ENCODE peak calls at places on chromosomes 11 and 22, in nine cellular contexts. Z is A549, J is MM.1S, W is neural progenitor cell, V is heart right ventricle, F is uterus, R is left ventricle myocardium inferior, I is prostate gland, E is endodermal cell. L is an unnamed sample. For H3K9me3 and H3K4me1, the result is how much of the 10 kb centered on the place peaks cover.

GRCh38 chr11:92764128-92764527 is 205.3 kb upstream of the MTNR1B start:
- DNase-seq in Z (no peak), J (no peak), W (no peak), V (no peak), F (no peak), R (no peak), I (no peak), E (no peak), L (no peak)

GRCh38 chr11:6298605-6299004 is 21.7 kb downstream of the CAVIN3 start:
- DNase-seq in Z (peak), J (peak), W (peak), V (peak), F (no peak), R (peak), I (no peak), E (peak), L (no peak)

GRCh38 chr11:112290462-112290894 is 29.8 kb upstream of the PLET1 start:
- DNase-seq in Z (no peak), J (no peak), W (peak), V (no peak), F (no peak), R (no peak), I (no peak), E (no peak), L (no peak)

GRCh38 chr22:20550057-20550817 is 42.8 kb downstream of the MED15 start:
- DNase-seq in Z (no peak), J (no peak), W (no peak), V (no peak), F (peak), R (no peak), I (no peak), E (no peak), L (no peak)

GRCh38 chr22:24331468-24332440 is 61.1 kb downstream of the SPECC1L start:
- DNase-seq in Z (no peak), J (no peak), W (no peak), V (no peak), F (no peak), R (no peak), I (no peak), E (no peak), L (no peak)

GRCh38 chr11:114125959-114126358 is 66.4 kb downstream of the ZBTB16 start:
- DNase-seq in Z (no peak), J (no peak), W (no peak), V (no peak), F (no peak), R (no peak), I (no peak), E (no peak), L (no peak)

GRCh38 chr11:110908401-110909106 is 196.3 kb upstream of the ARHGAP20 start:
- DNase-seq in Z (peak), J (no peak), W (no peak), V (no peak), F (no peak), R (no peak), I (no peak), E (no peak), L (no peak)

GRCh38 chr22:46517255-46517761 is 20.1 kb downstream of the CELSR1 start:
- DNase-seq in Z (no peak), J (no peak), W (no peak), V (no peak), F (no peak), R (no peak), I (no peak), E (no peak), L (no peak)

GRCh38 chr11:89405629-89406028 is 85.5 kb downstream of the NOX4 start:
- DNase-seq in Z (peak), J (peak), W (peak), V (no peak), F (no peak), R (no peak), I (no peak), E (no peak), L (no peak)

GRCh38 chr11:63840356-63841060 is 1.6 kb downstream of the MARK2 start:
- DNase-seq in Z (no peak), J (peak), W (no peak), V (no peak), F (no peak), R (no peak), I (no peak), E (no peak), L (no peak)

GRCh38 chr11:132590986-132591385 is 941.3 kb downstream of the OPCML start:
- DNase-seq in Z (no peak), J (no peak), W (no peak), V (no peak), F (no peak), R (no peak), I (no peak), E (no peak), L (no peak)

GRCh38 chr11:47433991-47434786 is 8.0 kb upstream of the PSMC3 start:
- DNase-seq in Z (no peak), J (no peak), W (no peak), V (no peak), F (peak), R (no peak), I (peak), E (no peak), L (no peak)

GRCh38 chr22:36334838-36335603 is 52.7 kb downstream of the MYH9 start:
- DNase-seq in Z (no peak), J (no peak), W (peak), V (peak), F (no peak), R (no peak), I (peak), E (no peak), L (no peak)

GRCh38 chr11:76184551-76184993 is 21.7 kb downstream of the WNT11 start:
- DNase-seq in Z (no peak), J (no peak), W (no peak), V (no peak), F (no peak), R (no peak), I (no peak), E (no peak), L (no peak)

GRCh38 chr11:36672815-36673450 is 74.9 kb upstream of the RAG2 start:
- DNase-seq in Z (peak), J (peak), W (peak), V (no peak), F (no peak), R (no peak), I (peak), E (no peak), L (peak)

GRCh38 chr11:77596626-77597025 is 6.9 kb downstream of the AQP11 start:
- DNase-seq in Z (no peak), J (no peak), W (no peak), V (no peak), F (no peak), R (no peak), I (no peak), E (no peak), L (no peak)

GRCh38 chr11:73192272-73192671 is 25.8 kb upstream of the P2RY2 start:
- DNase-seq in Z (no peak), J (no peak), W (no peak), V (no peak), F (no peak), R (no peak), I (peak), E (no peak), L (no peak)

GRCh38 chr22:36968249-36968964 is 50.8 kb downstream of the TST start:
- DNase-seq in Z (no peak), J (no peak), W (no peak), V (no peak), F (no peak), R (no peak), I (no peak), E (no peak), L (no peak)

GRCh38 chr11:61904539-61905048 is 12.8 kb downstream of the RAB3IL1 start:
- DNase-seq in Z (no peak), J (no peak), W (peak), V (no peak), F (no peak), R (no peak), I (peak), E (peak), L (peak)

DNA sequence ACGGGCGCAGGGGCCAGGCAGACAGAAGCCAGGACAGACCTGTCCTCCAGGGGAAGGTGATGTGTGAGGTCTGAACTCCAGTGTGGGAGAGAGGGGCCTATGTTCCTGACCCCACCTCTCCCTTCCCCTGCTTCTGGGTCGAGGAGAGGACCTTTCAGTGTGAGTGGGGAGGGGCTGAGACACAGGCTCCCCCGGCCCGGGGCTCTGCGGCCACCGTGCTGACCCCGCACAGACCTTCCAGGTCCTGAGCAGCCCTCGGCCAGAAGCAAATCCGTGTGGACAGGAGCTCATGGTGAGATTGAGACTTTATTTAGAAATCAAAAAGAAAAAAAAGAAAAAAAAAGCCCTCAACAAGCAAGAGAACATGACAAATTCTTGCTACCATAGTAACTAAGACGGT is 680.5 kb downstream of the BRD1 start:
- DNase-seq in Z (no peak), J (no peak), W (no peak), V (no peak), F (no peak), R (no peak), I (no peak), E (no peak), L (no peak)
- H3K9me3 ChIP-seq in Z (under half), J (under half), W (under half), V (under half), F (under half), R (under half), I (under half), E (under half), L (under half)

DNA sequence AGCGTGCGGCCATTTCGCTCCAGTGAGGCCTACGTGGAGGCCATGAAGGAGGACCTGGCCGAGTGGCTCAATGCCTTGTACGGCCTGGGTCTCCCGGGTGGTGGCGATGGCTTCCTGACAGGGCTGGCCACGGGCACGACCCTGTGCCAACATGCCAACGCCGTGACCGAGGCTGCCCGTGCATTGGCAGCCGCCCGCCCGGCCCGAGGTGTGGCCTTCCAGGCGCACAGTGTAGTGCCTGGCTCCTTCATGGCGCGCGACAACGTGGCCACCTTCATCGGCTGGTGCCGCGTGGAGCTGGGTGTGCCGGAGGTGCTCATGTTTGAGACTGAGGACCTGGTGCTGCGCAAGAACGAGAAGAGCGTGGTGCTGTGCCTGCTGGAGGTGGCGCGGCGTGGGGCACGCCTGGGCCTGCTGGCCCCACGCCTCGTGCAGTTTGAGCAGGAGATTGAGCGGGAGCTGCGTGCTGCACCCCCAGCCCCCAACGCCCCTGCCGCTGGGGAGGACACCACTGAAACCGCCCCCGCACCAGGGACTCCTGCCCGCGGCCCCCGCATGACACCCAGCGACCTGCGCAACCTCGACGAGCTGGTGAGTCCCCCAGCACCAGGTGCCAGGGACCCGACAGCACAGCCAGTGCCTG is 1.8 kb downstream of the GAS2L1 start:
- DNase-seq in Z (no peak), J (no peak), W (no peak), V (peak), F (no peak), R (no peak), I (no peak), E (no peak), L (no peak)
- H3K4me1 ChIP-seq in Z (under half), J (under half), W (under half), V (half or more), F (under half), R (half or more), I (under half), E (under half), L (half or more)

DNA sequence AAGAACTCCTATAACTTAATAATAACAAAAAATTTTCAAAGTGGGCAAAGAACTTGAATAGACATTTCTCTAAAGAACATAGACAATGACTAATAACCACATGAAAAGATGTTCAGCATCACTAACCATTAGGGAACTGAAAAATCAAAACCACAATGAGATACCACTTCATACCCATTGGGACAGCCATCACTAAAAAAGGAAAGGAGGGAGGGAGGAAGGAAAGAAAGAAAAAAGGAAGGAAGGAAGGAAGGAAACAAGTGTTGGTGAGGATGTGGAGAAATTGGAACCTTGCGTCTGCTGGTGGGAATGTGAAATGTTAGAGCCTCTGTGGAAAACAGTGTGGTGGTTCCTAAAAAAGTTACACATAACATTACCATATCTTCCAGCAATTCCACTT is 55.8 kb downstream of the MS4A13 start:
- DNase-seq in Z (no peak), J (no peak), W (no peak), V (no peak), F (no peak), R (no peak), I (no peak), E (no peak), L (no peak)
- TF ChIP-seq CTCF in Z (no peak), J (no peak), W (no peak), V (no peak), F (no peak), R (no peak), I (no peak), E (no peak), L (no peak)

GRCh38 chr22:16988257-16988656 is 19.8 kb downstream of the GAB4 start:
- DNase-seq in Z (no peak), J (no peak), W (no peak), V (no peak), F (no peak), R (no peak), I (no peak), E (no peak), L (no peak)
- H3K9me3 ChIP-seq in Z (under half), J (under half), W (under half), V (under half), F (under half), R (under half), I (under half), E (under half), L (under half)

GRCh38 chr11:43789700-43790443 is 90.8 kb upstream of the ALKBH3 start:
- DNase-seq in Z (peak), J (no peak), W (no peak), V (no peak), F (no peak), R (no peak), I (no peak), E (no peak), L (no peak)
- H3K4me1 ChIP-seq in Z (under half), J (under half), W (under half), V (under half), F (under half), R (under half), I (under half), E (under half), L (under half)

GRCh38 chr11:20093775-20094174 is 66.5 kb downstream of the DBX1 start:
- DNase-seq in Z (no peak), J (no peak), W (peak), V (no peak), F (no peak), R (no peak), I (no peak), E (peak), L (no peak)
- TF ChIP-seq CTCF in Z (no peak), J (no peak), W (no peak), V (no peak), F (no peak), R (no peak), I (no peak), E (no peak), L (no peak)

GRCh38 chr11:70737816-70738630 is 339.7 kb downstream of the CTTN start:
- DNase-seq in Z (no peak), J (no peak), W (no peak), V (no peak), F (no peak), R (no peak), I (no peak), E (no peak), L (no peak)

GRCh38 chr11:70736937-70737640 is 338.8 kb downstream of the CTTN start:
- DNase-seq in Z (no peak), J (no peak), W (no peak), V (no peak), F (no peak), R (no peak), I (no peak), E (no peak), L (no peak)

GRCh38 chr11:70735976-70736375 is 337.6 kb downstream of the CTTN start:
- DNase-seq in Z (no peak), J (no peak), W (no peak), V (no peak), F (no peak), R (no peak), I (no peak), E (no peak), L (no peak)

GRCh38 chr11:70734911-70735310 is 336.6 kb downstream of the CTTN start:
- DNase-seq in Z (no peak), J (no peak), W (no peak), V (no peak), F (no peak), R (no peak), I (no peak), E (no peak), L (no peak)

GRCh38 chr11:70736461-70736860 is 338.1 kb downstream of the CTTN start:
- DNase-seq in Z (no peak), J (no peak), W (no peak), V (no peak), F (no peak), R (no peak), I (no peak), E (no peak), L (no peak)
- H3K9me3 ChIP-seq in Z (under half), J (under half), W (under half), V (under half), F (under half), R (under half), I (under half), E (under half), L (under half)

DNA sequence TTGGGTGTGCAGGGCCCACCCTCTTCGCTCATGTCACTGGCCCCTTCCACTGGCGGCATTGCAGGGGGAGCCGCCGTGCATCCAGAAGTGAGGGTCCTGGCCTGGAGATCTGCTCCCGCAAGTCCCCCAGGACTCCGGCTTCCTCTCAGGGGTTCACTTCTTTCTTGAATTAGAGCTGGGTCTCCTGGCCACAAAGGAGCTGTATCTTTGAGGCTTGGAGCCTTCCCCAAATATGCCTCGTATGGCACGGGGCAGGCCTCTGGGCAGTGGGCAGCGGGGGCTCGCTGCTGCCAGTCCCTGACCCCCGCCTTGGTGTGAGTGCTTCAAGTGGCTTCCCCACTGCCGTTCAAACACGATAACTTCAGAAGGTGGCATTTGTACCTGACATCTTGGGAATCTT is 7.4 kb upstream of the IFITM3 start:
- DNase-seq in Z (no peak), J (no peak), W (no peak), V (no peak), F (no peak), R (no peak), I (no peak), E (no peak), L (no peak)
- H3K4me1 ChIP-seq in Z (under half), J (under half), W (under half), V (under half), F (under half), R (under half), I (under half), E (under half), L (under half)

L was measured in mucosa of descending colon.